ENCODE peak calls at places on chromosomes 5 and 9, in four cellular contexts. O, T, U and D are unnamed samples. For H3K4me1, the result is how much of the 10 kb centered on the place peaks cover.

GRCh38 chr5:624118-624950 is 12.2 kb downstream of the CEP72 start:
- DNase-seq in O (no peak), T (no peak), U (no peak), D (no peak)

GRCh38 chr9:132670816-132671371 is 630 bp downstream of the GTF3C4 start:
- DNase-seq in O (peak), T (no peak), U (peak), D (peak)

GRCh38 chr5:2188137-2188536 is 305.4 kb upstream of the IRX4 start:
- DNase-seq in O (no peak), T (no peak), U (no peak), D (no peak)

GRCh38 chr5:166111021-166111420 is 2180.4 kb upstream of the WWC1 start:
- DNase-seq in O (no peak), T (no peak), U (no peak), D (no peak)

GRCh38 chr5:150114773-150115408 is 28.5 kb upstream of the CSF1R start:
- DNase-seq in O (no peak), T (no peak), U (no peak), D (no peak)

GRCh38 chr9:69330580-69330979 is 5.6 kb downstream of the ENTREP1 start:
- DNase-seq in O (no peak), T (no peak), U (no peak), D (no peak)

GRCh38 chr5:170681013-170681433 is 102.5 kb upstream of the GABRP start:
- DNase-seq in O (peak), T (peak), U (peak), D (no peak)

GRCh38 chr5:120327180-120327579 is 136.9 kb upstream of the PRR16 start:
- DNase-seq in O (no peak), T (no peak), U (no peak), D (no peak)

GRCh38 chr9:111068816-111069215 is 30.5 kb upstream of the LPAR1 start:
- DNase-seq in O (no peak), T (no peak), U (no peak), D (no peak)

GRCh38 chr5:9170026-9170425 is 375.8 kb downstream of the SEMA5A start:
- DNase-seq in O (no peak), T (peak), U (no peak), D (no peak)

GRCh38 chr5:10457682-10458574 is 16.2 kb downstream of the ROPN1L start:
- DNase-seq in O (no peak), T (no peak), U (no peak), D (no peak)

GRCh38 chr5:161410640-161411039 is 135.9 kb downstream of the GABRB2 start:
- DNase-seq in O (no peak), T (no peak), U (no peak), D (no peak)

GRCh38 chr9:83234541-83234940 is 171.6 kb upstream of the RASEF start:
- DNase-seq in O (no peak), T (no peak), U (no peak), D (no peak)

GRCh38 chr5:104793031-104793430 is 1230.4 kb upstream of the NUDT12 start:
- DNase-seq in O (no peak), T (peak), U (no peak), D (no peak)

GRCh38 chr5:25544652-25545249 is 900.0 kb upstream of the CDH10 start:
- DNase-seq in O (peak), T (no peak), U (no peak), D (no peak)

GRCh38 chr9:95177617-95178016 is 139.9 kb downstream of the FANCC start:
- DNase-seq in O (no peak), T (no peak), U (no peak), D (no peak)

GRCh38 chr9:95185931-95186330 is 131.6 kb downstream of the FANCC start:
- DNase-seq in O (no peak), T (no peak), U (no peak), D (no peak)

GRCh38 chr9:95181845-95182244 is 135.7 kb downstream of the FANCC start:
- DNase-seq in O (no peak), T (peak), U (no peak), D (no peak)

GRCh38 chr9:95181226-95181818 is 136.2 kb downstream of the FANCC start:
- DNase-seq in O (no peak), T (no peak), U (no peak), D (no peak)

GRCh38 chr9:95182854-95183563 is 134.5 kb downstream of the FANCC start:
- DNase-seq in O (no peak), T (no peak), U (no peak), D (no peak)
- TF ChIP-seq CTCF in O (no peak), T (peak), U (no peak), D (peak)

GRCh38 chr5:38796739-38797108 is 49.1 kb upstream of the OSMR start:
- DNase-seq in O (no peak), T (no peak), U (no peak), D (no peak)
- H3K4me1 ChIP-seq in O (under half), T (under half), U (under half), D (under half)

GRCh38 chr9:128242828-128243485 is 32.9 kb downstream of the GOLGA2 start:
- DNase-seq in O (no peak), T (no peak), U (peak), D (no peak)

GRCh38 chr9:128245293-128246151 is 30.3 kb downstream of the GOLGA2 start:
- DNase-seq in O (no peak), T (peak), U (no peak), D (no peak)

GRCh38 chr9:128244443-128245226 is 31.2 kb downstream of the GOLGA2 start:
- DNase-seq in O (no peak), T (peak), U (no peak), D (no peak)

GRCh38 chr9:128242124-128242523 is 33.7 kb downstream of the GOLGA2 start:
- DNase-seq in O (no peak), T (no peak), U (no peak), D (no peak)

DNA sequence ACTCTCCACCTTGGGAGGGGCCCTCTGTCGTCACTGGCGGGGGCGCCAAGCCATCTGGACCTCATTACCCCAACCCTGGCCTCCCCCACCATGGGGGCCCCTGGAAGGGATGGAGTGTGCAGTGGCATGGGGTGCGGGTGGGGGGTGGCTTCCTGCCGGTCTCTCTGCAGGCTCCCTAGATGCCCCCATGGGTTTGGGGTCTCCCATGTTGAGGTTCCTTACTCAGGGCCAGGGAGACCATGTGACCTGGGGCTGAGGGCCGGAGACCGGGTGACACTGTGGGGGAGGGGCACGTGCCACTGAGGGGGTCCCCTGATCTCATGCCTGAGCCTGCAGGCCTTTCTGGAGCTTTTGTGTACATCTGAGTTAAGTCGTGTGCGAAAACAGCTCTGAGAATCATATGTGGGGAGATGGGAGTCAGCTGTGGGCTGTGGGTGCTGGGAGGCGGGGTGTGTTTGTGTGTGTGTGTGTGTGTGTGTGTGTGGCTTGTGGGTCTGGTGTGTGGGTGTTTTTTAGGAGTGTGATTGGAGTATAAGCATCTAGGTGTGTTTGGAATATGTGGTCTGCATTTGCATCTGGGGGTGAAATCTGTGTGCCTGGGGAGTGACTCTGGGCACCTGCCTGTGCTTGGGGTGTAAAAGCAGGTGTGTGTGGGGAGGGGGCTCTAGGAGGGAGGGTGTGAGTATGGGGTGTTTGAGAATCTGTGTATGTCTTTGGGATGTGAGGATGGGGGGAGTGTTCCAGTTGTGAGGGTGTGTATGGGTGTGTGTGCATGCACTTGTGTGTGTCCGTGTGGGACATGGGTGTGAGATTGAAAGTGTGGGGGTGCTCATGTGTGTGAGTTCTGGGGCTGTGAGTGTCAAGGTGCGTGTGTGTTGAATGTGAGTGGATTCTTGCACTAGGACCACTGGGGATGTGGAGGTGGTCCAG is 32.1 kb downstream of the GOLGA2 start:
- DNase-seq in O (no peak), T (no peak), U (peak), D (no peak)
- H3K4me3 ChIP-seq in O (no peak), T (no peak), U (no peak), D (no peak)

GRCh38 chr5:97991236-97991635 is 782.2 kb upstream of the RGMB start:
- DNase-seq in O (no peak), T (no peak), U (no peak), D (no peak)

GRCh38 chr5:97980291-97980690 is 793.2 kb upstream of the RGMB start:
- DNase-seq in O (no peak), T (no peak), U (no peak), D (no peak)

DNA sequence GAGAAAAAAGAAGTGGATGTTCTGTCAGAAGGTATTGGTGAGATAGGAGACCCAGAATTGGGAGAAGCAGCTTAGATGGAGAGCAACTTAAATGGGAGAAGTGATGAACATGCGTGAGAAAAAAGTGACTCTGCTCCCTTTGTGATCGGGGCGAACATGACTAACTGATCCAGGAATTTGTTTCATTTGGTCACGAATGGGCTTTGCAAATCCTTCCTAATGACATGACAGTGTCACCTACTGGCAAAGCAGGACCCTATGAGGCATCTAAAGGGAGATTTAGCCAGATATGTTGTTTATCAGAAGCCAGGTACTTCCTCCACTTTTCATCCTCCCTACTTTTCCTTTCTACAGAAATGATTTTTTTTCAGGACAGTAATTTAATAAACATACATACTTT is 787.4 kb upstream of the RGMB start:
- DNase-seq in O (no peak), T (peak), U (no peak), D (no peak)
- TF ChIP-seq CTCF in O (no peak), T (peak), U (no peak), D (no peak)

GRCh38 chr9:131589993-131590392 is 44.7 kb downstream of the PRRT1B start:
- DNase-seq in O (no peak), T (no peak), U (no peak), D (no peak)

GRCh38 chr9:131590907-131591844 is 45.9 kb downstream of the PRRT1B start:
- DNase-seq in O (peak), T (peak), U (peak), D (peak)

GRCh38 chr9:131589124-131589711 is 43.9 kb downstream of the PRRT1B start:
- DNase-seq in O (no peak), T (no peak), U (no peak), D (no peak)

GRCh38 chr9:131591845-131592208 is 46.5 kb downstream of the PRRT1B start:
- DNase-seq in O (no peak), T (no peak), U (no peak), D (no peak)

GRCh38 chr9:131590449-131590848 is 45.1 kb downstream of the PRRT1B start:
- DNase-seq in O (no peak), T (no peak), U (no peak), D (no peak)
- H3K4me1 ChIP-seq in O (under half), T (under half), U (under half), D (under half)

GRCh38 chr5:124842725-124843595 is 96.5 kb upstream of the ZNF608 start:
- DNase-seq in O (no peak), T (no peak), U (no peak), D (peak)
- H3K4me3 ChIP-seq in O (no peak), T (no peak), U (no peak), D (no peak)

GRCh38 chr5:169646856-169647255 is 9.8 kb downstream of the DOCK2 start:
- DNase-seq in O (no peak), T (no peak), U (no peak), D (no peak)

GRCh38 chr5:169647566-169647965 is 10.5 kb downstream of the DOCK2 start:
- DNase-seq in O (peak), T (no peak), U (no peak), D (no peak)

GRCh38 chr5:169649486-169649885 is 12.4 kb downstream of the DOCK2 start:
- DNase-seq in O (no peak), T (peak), U (no peak), D (no peak)

GRCh38 chr5:169650701-169651331 is 13.7 kb downstream of the DOCK2 start:
- DNase-seq in O (no peak), T (peak), U (no peak), D (no peak)

DNA sequence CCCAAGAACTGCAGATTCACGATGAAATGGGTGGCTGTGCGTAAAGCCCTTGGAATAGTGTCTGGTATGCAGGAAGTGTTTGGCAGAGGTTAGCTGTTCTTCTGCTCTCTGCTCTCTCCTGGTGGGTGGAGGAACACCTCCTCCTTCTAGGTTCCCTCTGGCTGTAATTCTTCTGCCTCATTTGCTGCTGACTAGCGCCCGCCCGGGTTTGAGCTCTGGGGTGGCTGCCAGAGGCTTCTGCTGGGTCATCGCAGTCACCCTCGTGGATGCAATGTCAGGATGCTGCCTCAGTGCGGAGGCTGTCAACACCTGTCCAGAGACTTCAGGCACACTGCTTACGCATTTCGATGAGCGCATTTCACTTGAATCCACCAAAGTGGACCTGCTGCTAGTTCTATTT is 11.7 kb downstream of the DOCK2 start:
- DNase-seq in O (no peak), T (peak), U (no peak), D (no peak)
- TF ChIP-seq CTCF in O (no peak), T (no peak), U (no peak), D (no peak)

GRCh38 chr9:134123764-134124128 is 12.1 kb upstream of the WDR5 start:
- DNase-seq in O (no peak), T (no peak), U (no peak), D (no peak)

GRCh38 chr9:134127065-134127580 is 8.8 kb upstream of the WDR5 start:
- DNase-seq in O (no peak), T (no peak), U (no peak), D (no peak)

GRCh38 chr9:134127616-134128015 is 8.3 kb upstream of the WDR5 start:
- DNase-seq in O (no peak), T (no peak), U (no peak), D (no peak)

GRCh38 chr9:134125413-134126095 is 10.3 kb upstream of the WDR5 start:
- DNase-seq in O (no peak), T (no peak), U (no peak), D (no peak)

GRCh38 chr9:134126373-134126772 is 9.5 kb upstream of the WDR5 start:
- DNase-seq in O (no peak), T (no peak), U (no peak), D (no peak)
- H3K4me1 ChIP-seq in O (under half), T (under half), U (under half), D (under half)

GRCh38 chr5:37835400-37835973 is 4.4 kb downstream of the GDNF start:
- DNase-seq in O (no peak), T (no peak), U (no peak), D (no peak)

GRCh38 chr5:37831821-37832524 is 7.9 kb downstream of the GDNF start:
- DNase-seq in O (no peak), T (no peak), U (no peak), D (no peak)

GRCh38 chr5:37836173-37837100 is 3.4 kb downstream of the GDNF start:
- DNase-seq in O (no peak), T (no peak), U (no peak), D (no peak)

GRCh38 chr5:37834542-37835399 is 5.1 kb downstream of the GDNF start:
- DNase-seq in O (peak), T (no peak), U (no peak), D (no peak)

GRCh38 chr5:37833990-37834389 is 5.9 kb downstream of the GDNF start:
- DNase-seq in O (peak), T (no peak), U (no peak), D (no peak)
- H3K4me3 ChIP-seq in O (peak), T (no peak), U (no peak), D (peak)